ENCODE peak calls at places on chromosomes 6 and 20, in seven cellular contexts. O, S, U, L, P, Y and F are unnamed samples.

GRCh38 chr20:33304046-33304445 is 21.0 kb downstream of the BPIFB1 start:
- DNase-seq in P (no peak), S (no peak), Y (no peak), U (no peak), O (no peak), L (no peak), F (no peak)

GRCh38 chr6:140784573-140784972 is 1348.2 kb upstream of the GJE1 start:
- DNase-seq in P (no peak), S (no peak), L (peak), U (no peak), Y (no peak), O (no peak), F (peak)

GRCh38 chr6:72622094-72622540 is 253 bp downstream of the KCNQ5 start:
- DNase-seq in L (no peak), P (peak), O (peak), U (peak), Y (peak), S (peak), F (peak)

GRCh38 chr6:24743265-24743943 is 24.4 kb upstream of the C6orf62 start:
- DNase-seq in S (no peak), L (peak), P (no peak), U (no peak), Y (peak), O (no peak), F (peak)

GRCh38 chr6:105184921-105185320 is 5.1 kb upstream of the POPDC3 start:
- DNase-seq in L (no peak), U (no peak), Y (no peak), P (no peak), O (no peak), S (no peak), F (peak)

GRCh38 chr6:168886964-168887363 is 366.7 kb downstream of the THBS2 start:
- DNase-seq in L (no peak), O (no peak), Y (no peak), U (no peak), S (no peak), P (no peak), F (no peak)

GRCh38 chr20:18724788-18725476 is 88.7 kb upstream of the SCP2D1 start:
- DNase-seq in S (no peak), Y (no peak), U (no peak), O (no peak), P (no peak), L (no peak), F (no peak)

GRCh38 chr6:169404828-169405227 is 151.2 kb upstream of the THBS2 start:
- DNase-seq in U (no peak), O (no peak), L (no peak), P (no peak), Y (no peak), S (no peak), F (no peak)

GRCh38 chr6:150195996-150196417 is 53.2 kb downstream of the PPP1R14C start:
- DNase-seq in U (no peak), L (no peak), P (no peak), O (no peak), S (no peak), Y (no peak), F (no peak)

GRCh38 chr6:43870660-43871061 is 100.7 kb downstream of the VEGFA start:
- DNase-seq in O (no peak), Y (no peak), L (no peak), S (no peak), P (no peak), U (no peak), F (no peak)

GRCh38 chr6:1538810-1539482 is 70.8 kb upstream of the FOXC1 start:
- DNase-seq in S (no peak), Y (no peak), L (no peak), O (no peak), U (no peak), P (no peak), F (no peak)

GRCh38 chr6:160393966-160394653 is 45.9 kb downstream of the SLC22A3 start:
- DNase-seq in L (no peak), O (peak), Y (no peak), P (no peak), S (peak), U (no peak), F (no peak)

GRCh38 chr6:11525468-11526155 is 11.9 kb upstream of the TMEM170B start:
- DNase-seq in L (peak), P (no peak), S (no peak), Y (no peak), U (no peak), O (no peak), F (no peak)

GRCh38 chr6:128932061-128932460 is 49.1 kb downstream of the LAMA2 start:
- DNase-seq in P (no peak), S (no peak), L (peak), O (no peak), Y (no peak), U (no peak), F (peak)

GRCh38 chr6:31356216-31356945 is 598 bp downstream of the HLA-B start:
- DNase-seq in P (no peak), Y (peak), L (peak), U (no peak), O (no peak), S (no peak), F (peak)

GRCh38 chr20:21147593-21147992 is 21.7 kb downstream of the KIZ start:
- DNase-seq in O (no peak), Y (no peak), U (no peak), P (no peak), S (no peak), L (peak), F (peak)

GRCh38 chr20:46739441-46740213 is 30.2 kb downstream of the SLC2A10 start:
- DNase-seq in Y (no peak), O (peak), S (no peak), U (no peak), L (peak), P (no peak), F (peak)

GRCh38 chr6:16137451-16137801 is 8.5 kb downstream of the MYLIP start:
- DNase-seq in S (no peak), P (no peak), U (no peak), Y (no peak), L (no peak), O (no peak), F (no peak)

GRCh38 chr6:43884660-43885022 is 114.6 kb downstream of the VEGFA start:
- DNase-seq in Y (no peak), P (no peak), S (no peak), L (no peak), O (no peak), U (no peak), F (no peak)